ENCODE peak calls at places on chromosomes 2 and 18, in four cellular contexts. One of them, this sample, is unnamed.

GRCh38 chr18:8800445-8800844 is 95.1 kb downstream of the MTCL1 start:
- DNase-seq in RWPE2: peak
- DNase-seq in breast epithelium: no peak
- DNase-seq in GM20000: no peak
- DNase-seq in this sample: no peak

GRCh38 chr2:141003967-141004657 is 1126.7 kb downstream of the LRP1B start:
- DNase-seq in breast epithelium: no peak
- DNase-seq in GM20000: no peak
- DNase-seq in RWPE2: no peak
- DNase-seq in this sample: no peak

GRCh38 chr2:188931361-188931760 is 42.8 kb upstream of the COL3A1 start:
- DNase-seq in breast epithelium: no peak
- DNase-seq in RWPE2: no peak
- DNase-seq in GM20000: no peak
- DNase-seq in this sample: no peak

GRCh38 chr18:62760403-62760734 is 45.0 kb downstream of the PHLPP1 start:
- DNase-seq in GM20000: no peak
- DNase-seq in breast epithelium: no peak
- DNase-seq in RWPE2: no peak
- DNase-seq in this sample: no peak

GRCh38 chr2:196719565-196719872 is 80.0 kb downstream of the GTF3C3 start:
- DNase-seq in RWPE2: no peak
- DNase-seq in GM20000: no peak
- DNase-seq in breast epithelium: no peak
- DNase-seq in this sample: no peak

GRCh38 chr2:106789185-106789584 is 96.8 kb downstream of the ST6GAL2 start:
- DNase-seq in RWPE2: no peak
- DNase-seq in GM20000: no peak
- DNase-seq in breast epithelium: no peak
- DNase-seq in this sample: no peak

GRCh38 chr2:20573611-20574422 is 77.1 kb downstream of the HS1BP3 start:
- DNase-seq in GM20000: no peak
- DNase-seq in RWPE2: no peak
- DNase-seq in breast epithelium: no peak
- DNase-seq in this sample: no peak

GRCh38 chr2:222295368-222296041 is 3.3 kb downstream of the PAX3 start:
- DNase-seq in RWPE2: no peak
- DNase-seq in GM20000: no peak
- DNase-seq in breast epithelium: no peak
- DNase-seq in this sample: no peak

GRCh38 chr2:164694275-164694695 is 73.0 kb upstream of the GRB14 start:
- DNase-seq in RWPE2: no peak
- DNase-seq in breast epithelium: no peak
- DNase-seq in GM20000: no peak
- DNase-seq in this sample: no peak

DNA sequence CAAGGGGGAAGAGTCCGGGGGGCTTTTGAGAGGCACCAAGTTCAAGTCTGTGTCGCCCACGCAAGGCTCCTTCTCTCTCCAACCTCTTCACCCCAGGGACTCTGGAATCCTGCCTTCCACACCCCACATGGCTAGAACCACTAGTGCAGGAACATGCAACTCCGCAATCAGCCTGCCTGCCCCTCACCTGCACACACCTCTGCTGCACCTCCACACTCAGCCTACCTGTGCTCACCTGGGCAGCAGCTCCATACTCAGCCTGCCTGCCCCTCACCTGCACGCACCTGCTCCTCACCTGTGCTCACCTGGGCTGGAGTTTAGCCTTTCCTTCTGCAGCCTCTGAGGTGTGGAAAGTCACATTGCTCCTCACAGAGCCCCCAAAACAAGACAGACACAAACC is 277.4 kb downstream of the NDUFA10 start:
- DNase-seq in breast epithelium: no peak
- DNase-seq in GM20000: no peak
- DNase-seq in RWPE2: no peak
- DNase-seq in this sample: no peak
- TF ChIP-seq CTCF in breast epithelium: no peak
- TF ChIP-seq CTCF in GM20000: no peak
- TF ChIP-seq CTCF in RWPE2: no peak
- TF ChIP-seq CTCF in this sample: no peak

GRCh38 chr2:207312006-207312356 is 146.2 kb upstream of the KLF7 start:
- DNase-seq in breast epithelium: no peak
- DNase-seq in GM20000: no peak
- DNase-seq in RWPE2: no peak
- DNase-seq in this sample: no peak

GRCh38 chr2:207316484-207316883 is 150.7 kb upstream of the KLF7 start:
- DNase-seq in breast epithelium: no peak
- DNase-seq in GM20000: no peak
- DNase-seq in RWPE2: no peak
- DNase-seq in this sample: no peak

GRCh38 chr2:207311316-207312005 is 145.7 kb upstream of the KLF7 start:
- DNase-seq in GM20000: peak
- DNase-seq in breast epithelium: no peak
- DNase-seq in RWPE2: no peak
- DNase-seq in this sample: no peak

GRCh38 chr2:207315131-207315530 is 149.4 kb upstream of the KLF7 start:
- DNase-seq in breast epithelium: no peak
- DNase-seq in RWPE2: no peak
- DNase-seq in GM20000: no peak
- DNase-seq in this sample: no peak

GRCh38 chr2:207313947-207314346 is 148.2 kb upstream of the KLF7 start:
- DNase-seq in RWPE2: no peak
- DNase-seq in breast epithelium: no peak
- DNase-seq in GM20000: no peak
- DNase-seq in this sample: no peak
- TF ChIP-seq CTCF in RWPE2: no peak
- TF ChIP-seq CTCF in breast epithelium: no peak
- TF ChIP-seq CTCF in GM20000: no peak
- TF ChIP-seq CTCF in this sample: no peak

GRCh38 chr2:147844691-147845607 is at the start of gene ACVR2A:
- DNase-seq in RWPE2: no peak
- DNase-seq in GM20000: peak
- DNase-seq in breast epithelium: no peak
- DNase-seq in this sample: peak
- TF ChIP-seq CTCF in RWPE2: no peak
- TF ChIP-seq CTCF in GM20000: no peak
- TF ChIP-seq CTCF in breast epithelium: no peak
- TF ChIP-seq CTCF in this sample: no peak

DNA sequence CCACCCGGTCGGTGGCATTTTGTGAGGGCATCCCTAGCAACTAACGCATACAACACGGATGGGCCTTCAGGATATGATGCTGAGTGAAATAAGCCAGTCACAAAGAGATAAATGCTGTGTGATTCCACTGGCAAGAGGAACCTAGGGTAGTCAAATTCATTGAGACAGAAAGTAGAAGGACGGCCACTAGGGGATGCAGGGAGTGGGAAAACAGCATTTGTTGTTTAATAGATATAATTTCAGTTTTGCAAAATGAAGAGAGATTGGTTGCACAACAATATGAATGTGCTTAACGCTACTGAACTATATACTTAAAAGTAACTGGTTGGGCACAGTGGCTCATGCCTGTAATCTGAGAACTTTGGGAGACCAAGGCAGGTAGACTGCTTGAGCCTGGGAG is 112.9 kb downstream of the AFF3 start:
- DNase-seq in breast epithelium: no peak
- DNase-seq in RWPE2: no peak
- DNase-seq in GM20000: no peak
- DNase-seq in this sample: no peak
- TF ChIP-seq CTCF in breast epithelium: no peak
- TF ChIP-seq CTCF in RWPE2: peak
- TF ChIP-seq CTCF in GM20000: no peak
- TF ChIP-seq CTCF in this sample: no peak

GRCh38 chr18:23237524-23238151 is 102.4 kb downstream of the CABLES1 start:
- DNase-seq in GM20000: peak
- DNase-seq in breast epithelium: peak
- DNase-seq in RWPE2: no peak
- DNase-seq in this sample: no peak
- TF ChIP-seq CTCF in GM20000: peak
- TF ChIP-seq CTCF in breast epithelium: peak
- TF ChIP-seq CTCF in RWPE2: peak
- TF ChIP-seq CTCF in this sample: no peak

GRCh38 chr2:129752686-129753085 is 226.8 kb upstream of the RAB6C start:
- DNase-seq in breast epithelium: no peak
- DNase-seq in GM20000: no peak
- DNase-seq in RWPE2: no peak
- DNase-seq in this sample: no peak
- TF ChIP-seq CTCF in breast epithelium: no peak
- TF ChIP-seq CTCF in GM20000: no peak
- TF ChIP-seq CTCF in RWPE2: no peak
- TF ChIP-seq CTCF in this sample: no peak

GRCh38 chr2:31170071-31170698 is 31.9 kb upstream of the GALNT14 start:
- DNase-seq in RWPE2: no peak
- DNase-seq in GM20000: peak
- DNase-seq in breast epithelium: no peak
- DNase-seq in this sample: peak
- TF ChIP-seq CTCF in RWPE2: peak
- TF ChIP-seq CTCF in GM20000: peak
- TF ChIP-seq CTCF in breast epithelium: peak
- TF ChIP-seq CTCF in this sample: peak

GRCh38 chr2:36463365-36463764 is 107.8 kb downstream of the CRIM1 start:
- DNase-seq in breast epithelium: no peak
- DNase-seq in RWPE2: no peak
- DNase-seq in GM20000: no peak
- DNase-seq in this sample: no peak

GRCh38 chr2:36468463-36469266 is 113.1 kb downstream of the CRIM1 start:
- DNase-seq in GM20000: no peak
- DNase-seq in breast epithelium: no peak
- DNase-seq in RWPE2: no peak
- DNase-seq in this sample: no peak

GRCh38 chr2:36469267-36469561 is 113.6 kb downstream of the CRIM1 start:
- DNase-seq in RWPE2: no peak
- DNase-seq in GM20000: no peak
- DNase-seq in breast epithelium: no peak
- DNase-seq in this sample: no peak

GRCh38 chr2:36464006-36464721 is 108.6 kb downstream of the CRIM1 start:
- DNase-seq in breast epithelium: no peak
- DNase-seq in RWPE2: no peak
- DNase-seq in GM20000: no peak
- DNase-seq in this sample: no peak

GRCh38 chr2:36466135-36466534 is 110.6 kb downstream of the CRIM1 start:
- DNase-seq in breast epithelium: no peak
- DNase-seq in GM20000: peak
- DNase-seq in RWPE2: no peak
- DNase-seq in this sample: no peak
- TF ChIP-seq CTCF in breast epithelium: no peak
- TF ChIP-seq CTCF in GM20000: no peak
- TF ChIP-seq CTCF in RWPE2: no peak
- TF ChIP-seq CTCF in this sample: no peak

GRCh38 chr2:8682719-8683667 is 1.1 kb downstream of the ID2 start:
- DNase-seq in GM20000: no peak
- DNase-seq in breast epithelium: peak
- DNase-seq in RWPE2: no peak
- DNase-seq in this sample: no peak
- TF ChIP-seq CTCF in GM20000: no peak
- TF ChIP-seq CTCF in breast epithelium: peak
- TF ChIP-seq CTCF in RWPE2: no peak
- TF ChIP-seq CTCF in this sample: no peak

DNA sequence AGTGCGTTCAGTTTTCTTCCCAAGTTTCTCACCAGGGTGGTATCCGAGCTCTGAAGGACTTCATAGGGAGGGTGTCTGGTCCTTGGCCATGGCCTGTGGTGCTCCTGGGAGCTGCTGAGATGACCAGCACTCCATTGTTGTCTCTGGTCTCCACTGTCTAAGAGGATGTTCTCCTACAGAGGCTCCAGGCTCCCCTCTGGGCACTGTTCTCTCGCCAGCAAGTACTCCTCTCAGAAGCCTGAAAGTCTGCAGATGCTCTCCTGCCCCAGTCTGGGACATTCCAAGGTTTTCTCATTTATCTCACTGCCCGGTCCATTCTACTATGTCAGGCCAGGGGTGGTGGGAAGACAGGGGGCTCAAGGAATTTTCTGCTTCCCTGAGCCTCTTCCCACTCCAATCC is 110.3 kb downstream of the GYPC start:
- DNase-seq in RWPE2: no peak
- DNase-seq in breast epithelium: no peak
- DNase-seq in GM20000: no peak
- DNase-seq in this sample: no peak
- TF ChIP-seq CTCF in RWPE2: no peak
- TF ChIP-seq CTCF in breast epithelium: no peak
- TF ChIP-seq CTCF in GM20000: no peak
- TF ChIP-seq CTCF in this sample: no peak